ENCODE peak calls at places on chromosomes 11 and 22, in nine cellular contexts. I is A549, A is suprapubic skin, J is right lobe of liver, X is transverse colon, C is IMR-90, Y is heart left ventricle, V is uterus, N is gastrocnemius medialis. O is an unnamed sample.

GRCh38 chr22:22817468-22818201 is 70.0 kb upstream of the IGLL5 start:
- DNase-seq in V (no peak), Y (no peak), C (no peak), N (no peak), J (no peak), X (no peak), I (no peak), A (no peak), O (no peak)

GRCh38 chr22:24772493-24773220 is 1.9 kb downstream of the PIWIL3 start:
- DNase-seq in Y (no peak), N (no peak), C (peak), I (peak), X (no peak), J (no peak), V (no peak), A (no peak), O (peak)

GRCh38 chr22:45451988-45452387 is 38.5 kb downstream of the RIBC2 start:
- DNase-seq in V (peak), Y (no peak), X (no peak), J (no peak), A (no peak), N (no peak), C (no peak), I (no peak), O (no peak)

GRCh38 chr22:37167176-37167980 is 17.7 kb upstream of the IL2RB start:
- DNase-seq in Y (peak), N (no peak), V (no peak), C (no peak), J (peak), A (peak), X (peak), I (no peak), O (no peak)

GRCh38 chr11:68014157-68014965 is 4.2 kb downstream of the ALDH3B1 start:
- DNase-seq in N (no peak), X (peak), C (peak), I (peak), Y (no peak), A (no peak), J (no peak), V (no peak), O (peak)

GRCh38 chr11:14179126-14179820 is 179.7 kb downstream of the RRAS2 start:
- DNase-seq in N (no peak), X (no peak), Y (no peak), J (no peak), C (peak), V (peak), A (no peak), I (no peak), O (peak)

GRCh38 chr22:22449819-22450218 is 58.7 kb downstream of the ZNF280B start:
- DNase-seq in J (no peak), X (no peak), A (no peak), C (no peak), V (no peak), N (no peak), Y (no peak), I (no peak), O (no peak)

GRCh38 chr11:126337472-126338241 is 17.8 kb upstream of the ST3GAL4 start:
- DNase-seq in Y (no peak), A (peak), J (peak), C (no peak), N (no peak), V (no peak), X (no peak), I (no peak), O (no peak)

GRCh38 chr22:47295982-47296381 is 533.5 kb downstream of the TBC1D22A start:
- DNase-seq in N (no peak), C (no peak), X (no peak), J (no peak), I (no peak), V (peak), A (no peak), Y (no peak), O (no peak)

GRCh38 chr11:76560219-76560618 is 110.3 kb downstream of the LRRC32 start:
- DNase-seq in Y (no peak), I (no peak), X (no peak), J (no peak), N (no peak), C (no peak), V (no peak), A (no peak), O (no peak)

GRCh38 chr11:67523556-67524479 is 572 bp upstream of the CABP2 start:
- DNase-seq in X (peak), Y (no peak), V (no peak), N (no peak), A (no peak), J (no peak), C (no peak), I (no peak), O (no peak)

GRCh38 chr11:34408580-34409172 is 30.1 kb upstream of the CAT start:
- DNase-seq in A (no peak), V (no peak), X (no peak), I (no peak), C (no peak), J (no peak), Y (no peak), N (no peak), O (no peak)

GRCh38 chr11:111596319-111596718 is 5.9 kb upstream of the SIK2 start:
- DNase-seq in X (no peak), J (no peak), Y (no peak), A (no peak), N (no peak), I (no peak), V (no peak), C (no peak), O (no peak)

GRCh38 chr11:37533830-37534229 is 935.8 kb upstream of the RAG2 start:
- DNase-seq in C (no peak), V (no peak), N (no peak), J (no peak), Y (no peak), I (no peak), X (no peak), A (no peak), O (no peak)

GRCh38 chr11:112166561-112166960 is 611 bp upstream of the TEX12 start:
- DNase-seq in C (no peak), J (no peak), A (no peak), V (no peak), Y (no peak), N (no peak), X (peak), I (no peak), O (no peak)

GRCh38 chr11:10564692-10565318 is 3.7 kb downstream of the LYVE1 start:
- DNase-seq in X (no peak), C (no peak), Y (no peak), N (no peak), V (no peak), A (no peak), I (no peak), J (no peak), O (peak)

GRCh38 chr22:20117656-20118571 is 888 bp upstream of the TRMT2A start:
- DNase-seq in V (no peak), I (no peak), N (no peak), A (no peak), Y (peak), X (peak), C (peak), J (peak), O (no peak)
- TF ChIP-seq POLR2A in V (no peak), I (no peak), N (no peak), A (no peak), Y (no peak), X (no peak), C (no peak), J (no peak), O (no peak)

GRCh38 chr11:44608654-44609027 is 43.2 kb downstream of the CD82 start:
- DNase-seq in C (no peak), J (no peak), N (no peak), X (no peak), Y (no peak), I (no peak), A (no peak), V (no peak), O (no peak)
- H3K4me3 ChIP-seq in C (no peak), J (no peak), N (no peak), X (no peak), Y (no peak), I (no peak), A (no peak), V (no peak), O (no peak)

GRCh38 chr11:934437-934950 is 8.8 kb downstream of the AP2A2 start:
- DNase-seq in V (no peak), A (no peak), Y (no peak), N (no peak), J (no peak), I (no peak), X (no peak), C (no peak), O (no peak)
- H3K27ac ChIP-seq in V (no peak), A (peak), Y (peak), N (no peak), J (no peak), I (no peak), X (peak), C (no peak), O (no peak)

DNA sequence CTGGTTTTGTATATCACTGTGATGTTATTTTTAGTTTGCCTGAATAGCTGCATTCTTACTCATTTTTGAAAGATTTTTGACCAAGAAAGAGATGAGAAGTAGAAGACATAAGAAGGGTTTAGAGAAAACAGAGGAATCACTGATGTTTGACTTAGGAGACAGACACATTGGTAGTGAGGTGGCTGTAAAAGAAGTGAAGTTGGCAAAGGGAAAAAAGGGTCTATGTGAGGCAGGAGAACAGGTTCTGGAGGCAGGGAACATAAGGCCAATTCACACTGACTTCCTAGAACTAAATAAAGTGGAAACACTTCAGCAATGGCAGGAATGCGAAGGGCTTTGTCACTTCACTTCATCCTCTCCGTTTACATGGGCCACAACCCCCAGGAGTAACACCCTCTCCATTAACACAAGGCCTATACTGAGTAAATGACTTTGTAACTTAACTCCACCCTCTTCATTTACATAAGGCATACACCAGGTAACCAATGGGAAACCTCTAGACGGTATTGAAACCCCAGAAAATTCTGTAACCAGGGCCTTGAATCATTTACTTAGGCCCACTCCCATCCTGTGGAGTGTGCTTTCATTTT is 36.6 kb downstream of the CTSC start:
- DNase-seq in A (no peak), X (no peak), N (no peak), I (no peak), V (no peak), C (no peak), Y (no peak), J (no peak), O (no peak)
- TF ChIP-seq POLR2A in A (no peak), X (no peak), N (no peak), I (no peak), V (no peak), C (no peak), Y (no peak), J (no peak), O (no peak)

DNA sequence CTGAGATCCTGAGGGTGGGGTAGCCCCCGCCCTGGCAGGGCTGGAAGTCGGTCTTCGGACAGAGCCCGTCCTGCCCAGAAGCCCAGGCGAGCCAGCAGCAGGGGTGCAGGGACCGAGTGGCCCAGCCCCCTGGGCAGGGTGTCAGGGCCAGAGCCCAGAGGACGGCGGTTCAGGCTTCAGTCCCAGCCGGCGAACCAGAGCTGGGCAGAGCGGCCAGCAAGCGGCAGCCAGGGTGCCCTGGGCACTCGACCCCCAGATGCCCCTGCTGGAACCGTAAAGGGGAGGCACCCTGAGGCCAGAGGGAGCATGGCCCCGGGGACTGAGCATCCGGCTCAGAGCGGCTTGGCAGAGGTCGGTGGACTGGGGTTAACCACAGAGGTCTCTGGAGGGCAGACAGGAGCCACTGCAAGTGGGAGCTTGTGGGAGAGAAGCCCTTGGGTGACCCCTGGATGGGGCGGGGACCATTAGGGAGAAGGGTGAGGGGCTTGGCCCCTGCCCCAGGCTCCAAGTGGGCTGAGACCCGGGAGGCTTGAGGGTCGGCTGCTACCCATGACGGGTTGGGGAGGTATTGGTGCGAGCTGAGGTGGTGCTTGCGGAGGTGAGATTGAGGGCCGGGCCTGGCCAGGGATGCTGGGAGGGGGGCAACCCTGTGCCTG is 15.9 kb downstream of the LSP1 start:
- DNase-seq in X (no peak), C (no peak), Y (peak), I (no peak), J (peak), N (no peak), A (no peak), V (no peak), O (peak)
- H3K4me3 ChIP-seq in X (peak), C (no peak), Y (peak), I (no peak), J (no peak), N (peak), A (peak), V (peak), O (peak)

O was measured in adrenal gland.